ENCODE peak calls at places on chromosomes 6 and 20, in four cellular contexts. Y is left ventricle myocardium superior; E is naive thymus-derived CD4-positive, alpha-beta T cell; D is RWPE2. C is an unnamed sample.

GRCh38 chr6:35668096-35668495 is 20.6 kb downstream of the FKBP5 start:
- ATAC-seq in Y (no peak), D (no peak), E (no peak), C (no peak)

GRCh38 chr20:640674-641515 is 12.1 kb downstream of the SRXN1 start:
- ATAC-seq in D (no peak), E (no peak), Y (no peak), C (no peak)

GRCh38 chr6:25833136-25833535 is 1.3 kb upstream of the SLC17A1 start:
- ATAC-seq in Y (no peak), E (no peak), D (no peak), C (no peak)

GRCh38 chr6:137738197-137738596 is 128.9 kb upstream of the TNFAIP3 start:
- ATAC-seq in Y (no peak), E (no peak), D (peak), C (no peak)

GRCh38 chr6:104835782-104836181 is 23.9 kb downstream of the HACE1 start:
- ATAC-seq in Y (no peak), D (no peak), E (no peak), C (no peak)

GRCh38 chr6:33737267-33738026 is 9.3 kb downstream of the IP6K3 start:
- ATAC-seq in E (no peak), D (no peak), Y (peak), C (no peak)

GRCh38 chr6:16089232-16089843 is 39.5 kb upstream of the MYLIP start:
- ATAC-seq in D (peak), Y (no peak), E (no peak), C (no peak)

GRCh38 chr6:106188104-106188794 is 102.1 kb downstream of the PRDM1 start:
- ATAC-seq in Y (no peak), E (no peak), D (no peak), C (no peak)

GRCh38 chr6:21846541-21847451 is 253.2 kb downstream of the SOX4 start:
- ATAC-seq in E (peak), Y (peak), D (no peak), C (no peak)

GRCh38 chr6:36827261-36828079 is 11.8 kb downstream of the CPNE5 start:
- ATAC-seq in E (peak), Y (peak), D (peak), C (peak)

GRCh38 chr6:166949533-166950442 is 6.6 kb downstream of the RNASET2 start:
- ATAC-seq in Y (peak), E (no peak), D (no peak), C (no peak)

GRCh38 chr6:13725570-13725969 is 13.9 kb upstream of the RANBP9 start:
- ATAC-seq in D (peak), E (peak), Y (no peak), C (no peak)

GRCh38 chr20:8764289-8764962 is 304.5 kb upstream of the PLCB4 start:
- ATAC-seq in E (no peak), D (peak), Y (no peak), C (no peak)

GRCh38 chr20:12984069-12984765 is 24.6 kb upstream of the SPTLC3 start:
- ATAC-seq in D (no peak), Y (no peak), E (no peak), C (no peak)

GRCh38 chr6:166257911-166258318 is 50.3 kb downstream of the PRR18 start:
- ATAC-seq in Y (no peak), E (no peak), D (no peak), C (no peak)

GRCh38 chr6:125924169-125924568 is 32.4 kb upstream of the HINT3 start:
- ATAC-seq in D (peak), Y (peak), E (no peak), C (no peak)

GRCh38 chr6:107292570-107293285 is 166.6 kb downstream of the PDSS2 start:
- ATAC-seq in Y (peak), E (no peak), D (no peak), C (no peak)

GRCh38 chr6:138795809-138796469 is at the start of gene ECT2L:
- ATAC-seq in E (no peak), Y (peak), D (peak), C (peak)

GRCh38 chr20:43388267-43389081 is 69.2 kb upstream of the SRSF6 start:
- ATAC-seq in E (no peak), Y (peak), D (no peak), C (no peak)

GRCh38 chr20:32282461-32282860 is 5.0 kb downstream of the KIF3B start:
- ATAC-seq in E (no peak), Y (peak), D (no peak), C (no peak)

GRCh38 chr6:114108119-114109002 is 137.4 kb upstream of the HDAC2 start:
- ATAC-seq in D (peak), Y (peak), E (no peak), C (no peak)

GRCh38 chr6:101085327-101085726 is 204.2 kb upstream of the ASCC3 start:
- ATAC-seq in E (no peak), Y (no peak), D (no peak), C (no peak)

GRCh38 chr6:87908978-87909802 is 138.5 kb upstream of the SPACA1 start:
- ATAC-seq in D (no peak), Y (no peak), E (no peak), C (no peak)

GRCh38 chr6:36925809-36926208 is 28.7 kb upstream of the PI16 start:
- ATAC-seq in D (no peak), Y (no peak), E (no peak), C (no peak)

GRCh38 chr20:60053125-60053812 is 95.0 kb downstream of the CDH26 start:
- ATAC-seq in D (no peak), E (no peak), Y (no peak), C (no peak)

GRCh38 chr6:1526689-1527088 is 83.0 kb upstream of the FOXC1 start:
- ATAC-seq in E (no peak), Y (peak), D (no peak), C (no peak)

GRCh38 chr20:47278907-47279348 is 77.6 kb downstream of the ZMYND8 start:
- ATAC-seq in Y (no peak), E (no peak), D (no peak), C (no peak)

GRCh38 chr20:64056889-64057627 is 5.9 kb upstream of the TCEA2 start:
- ATAC-seq in E (peak), D (no peak), Y (peak), C (no peak)

GRCh38 chr6:157468054-157468453 is 87.1 kb downstream of the ZDHHC14 start:
- ATAC-seq in Y (no peak), D (no peak), E (no peak), C (no peak)

GRCh38 chr20:51380401-51381385 is 161.8 kb downstream of the NFATC2 start:
- ATAC-seq in E (no peak), Y (peak), D (no peak), C (no peak)

GRCh38 chr6:49923826-49924225 is 40.1 kb downstream of the DEFB114 start:
- ATAC-seq in D (peak), Y (no peak), E (no peak), C (no peak)